ENCODE peak calls at places on chromosomes 2 and 18, in nine cellular contexts. W is ovary; N is fibroblast of lung; R is naive thymus-derived CD4-positive, alpha-beta T cell; C is lung; Y is Peyer's patch; B is psoas muscle; U is H9; M is endodermal cell. X is an unnamed sample.
A peak's percentile ranks its signal among the peaks of the same experiment; 100 is the strongest.

GRCh38 chr18:32362484-32362883 is 108.2 kb downstream of the GAREM1 start:
- DNase-seq in W (no peak), N (peak; percentile 25), R (no peak), C (no peak), Y (no peak), B (no peak), U (no peak), M (no peak), X (no peak)

GRCh38 chr2:21658907-21659306 is 535.1 kb downstream of the TDRD15 start:
- DNase-seq in W (no peak), N (no peak), R (no peak), C (no peak), Y (no peak), B (no peak), U (no peak), M (no peak), X (no peak)

GRCh38 chr2:54558188-54558975 is 102.3 kb downstream of the SPTBN1 start:
- DNase-seq in W (peak; percentile 55), N (peak; percentile 79), R (peak; percentile 64), C (peak; percentile 70), Y (peak; percentile 73), B (peak; percentile 70), U (peak; percentile 85), M (peak; percentile 87), X (peak; percentile 84)

GRCh38 chr2:227325056-227325823 is at the start of gene MFF:
- DNase-seq in W (peak; percentile 95), N (peak; percentile 93), R (peak; percentile 93), C (peak; percentile 93), Y (peak; percentile 88), B (peak; percentile 96), U (peak; percentile 89), M (peak; percentile 95), X (peak; percentile 96)

GRCh38 chr2:15354596-15355359 is 206.4 kb downstream of the NBAS start:
- DNase-seq in W (no peak), N (no peak), R (no peak), C (no peak), Y (no peak), B (no peak), U (no peak), M (no peak), X (no peak)

GRCh38 chr2:37713258-37713700 is 41.8 kb upstream of the CDC42EP3 start:
- DNase-seq in W (no peak), N (peak; percentile 95), R (no peak), C (no peak), Y (no peak), B (no peak), U (no peak), M (no peak), X (no peak)

GRCh38 chr2:182445566-182445965 is 18.7 kb upstream of the PDE1A start:
- DNase-seq in W (no peak), N (peak; percentile 27), R (no peak), C (no peak), Y (no peak), B (no peak), U (no peak), M (no peak), X (no peak)

GRCh38 chr2:10308866-10309265 is 6.2 kb downstream of the HPCAL1 start:
- DNase-seq in W (no peak), N (no peak), R (no peak), C (no peak), Y (no peak), B (no peak), U (no peak), M (no peak), X (no peak)

GRCh38 chr2:30164131-30164925 is 17.5 kb downstream of the YPEL5 start:
- DNase-seq in W (no peak), N (peak; percentile 32), R (no peak), C (no peak), Y (no peak), B (no peak), U (no peak), M (peak; percentile 56), X (no peak)

GRCh38 chr2:235461763-235462414 is 32.0 kb upstream of the AGAP1 start:
- DNase-seq in W (no peak), N (no peak), R (no peak), C (no peak), Y (no peak), B (no peak), U (no peak), M (no peak), X (no peak)

GRCh38 chr18:78601923-78602322 is 377.7 kb upstream of the SALL3 start:
- DNase-seq in W (no peak), N (no peak), R (no peak), C (no peak), Y (no peak), B (no peak), U (no peak), M (peak; percentile 22), X (no peak)

GRCh38 chr18:78603102-78603501 is 376.5 kb upstream of the SALL3 start:
- DNase-seq in W (no peak), N (no peak), R (no peak), C (no peak), Y (no peak), B (no peak), U (no peak), M (peak; percentile 31), X (no peak)

GRCh38 chr18:78603584-78603983 is 376.0 kb upstream of the SALL3 start:
- DNase-seq in W (no peak), N (no peak), R (no peak), C (no peak), Y (no peak), B (no peak), U (no peak), M (peak; percentile 30), X (no peak)

GRCh38 chr18:78602430-78602829 is 377.2 kb upstream of the SALL3 start:
- DNase-seq in W (no peak), N (no peak), R (no peak), C (no peak), Y (no peak), B (no peak), U (no peak), M (peak; percentile 24), X (no peak)

GRCh38 chr18:78601349-78601748 is 378.3 kb upstream of the SALL3 start:
- DNase-seq in W (no peak), N (no peak), R (no peak), C (no peak), Y (no peak), B (no peak), U (no peak), M (peak; percentile 53), X (no peak)
- H3K4me1 ChIP-seq in W (no peaks in the 10 kb centered on the region), N (no peaks in the 10 kb centered on the region), R (no peaks in the 10 kb centered on the region), C (no peaks in the 10 kb centered on the region), Y (no peaks in the 10 kb centered on the region), B (no peaks in the 10 kb centered on the region), U (peaks cover 2% of the 10 kb centered on the region), M (no peaks in the 10 kb centered on the region), X (no peaks in the 10 kb centered on the region)

GRCh38 chr18:23135679-23136325 is 517 bp downstream of the CABLES1 start:
- DNase-seq in W (peak; percentile 55), N (peak; percentile 52), R (no peak), C (peak; percentile 37), Y (no peak), B (peak; percentile 65), U (no peak), M (peak; percentile 72), X (peak; percentile 64)

GRCh38 chr18:23137093-23137640 is 1.9 kb downstream of the CABLES1 start:
- DNase-seq in W (no peak), N (peak; percentile 48), R (no peak), C (peak; percentile 38), Y (no peak), B (no peak), U (peak; percentile 44), M (no peak), X (no peak)

GRCh38 chr18:23134780-23135678 is at the start of gene CABLES1:
- DNase-seq in W (peak; percentile 67), N (peak; percentile 63), R (no peak), C (peak; percentile 72), Y (peak; percentile 21), B (peak; percentile 77), U (peak; percentile 55), M (peak; percentile 88), X (peak; percentile 83)

GRCh38 chr18:23137788-23138216 is 2.5 kb downstream of the CABLES1 start:
- DNase-seq in W (no peak), N (no peak), R (no peak), C (no peak), Y (no peak), B (no peak), U (no peak), M (no peak), X (no peak)

GRCh38 chr18:23136326-23137092 is 1.2 kb downstream of the CABLES1 start:
- DNase-seq in W (peak; percentile 59), N (peak; percentile 49), R (no peak), C (peak; percentile 36), Y (no peak), B (peak; percentile 66), U (peak; percentile 41), M (peak; percentile 76), X (peak; percentile 48)
- H3K4me1 ChIP-seq in W (peaks cover 2% of the 10 kb centered on the region), N (no peaks in the 10 kb centered on the region), R (peaks cover 16% of the 10 kb centered on the region), C (peaks cover 2% of the 10 kb centered on the region), Y (peaks cover 44% of the 10 kb centered on the region), B (peaks cover 10% of the 10 kb centered on the region), U (no peaks in the 10 kb centered on the region), M (peaks cover 7% of the 10 kb centered on the region), X (peaks cover 35% of the 10 kb centered on the region)

GRCh38 chr2:218014706-218015685 is 12.2 kb upstream of the TNS1 start:
- DNase-seq in W (no peak), N (no peak), R (no peak), C (no peak), Y (no peak), B (no peak), U (no peak), M (no peak), X (no peak)

GRCh38 chr2:218015831-218016521 is 13.2 kb upstream of the TNS1 start:
- DNase-seq in W (no peak), N (no peak), R (no peak), C (no peak), Y (no peak), B (no peak), U (no peak), M (peak; percentile 54), X (no peak)

GRCh38 chr2:218017211-218018053 is 14.6 kb upstream of the TNS1 start:
- DNase-seq in W (peak; percentile 76), N (no peak), R (no peak), C (no peak), Y (no peak), B (peak; percentile 83), U (no peak), M (no peak), X (no peak)

GRCh38 chr2:218019411-218020060 is 16.7 kb upstream of the TNS1 start:
- DNase-seq in W (no peak), N (no peak), R (no peak), C (no peak), Y (no peak), B (no peak), U (no peak), M (peak; percentile 68), X (no peak)

GRCh38 chr2:218016810-218017209 is 14.0 kb upstream of the TNS1 start:
- DNase-seq in W (no peak), N (no peak), R (no peak), C (no peak), Y (no peak), B (no peak), U (no peak), M (no peak), X (no peak)
- H3K4me1 ChIP-seq in W (peaks cover 8% of the 10 kb centered on the region), N (no peaks in the 10 kb centered on the region), R (no peaks in the 10 kb centered on the region), C (no peaks in the 10 kb centered on the region), Y (no peaks in the 10 kb centered on the region), B (peaks cover 62% of the 10 kb centered on the region), U (no peaks in the 10 kb centered on the region), M (peaks cover 9% of the 10 kb centered on the region), X (no peaks in the 10 kb centered on the region)

DNA sequence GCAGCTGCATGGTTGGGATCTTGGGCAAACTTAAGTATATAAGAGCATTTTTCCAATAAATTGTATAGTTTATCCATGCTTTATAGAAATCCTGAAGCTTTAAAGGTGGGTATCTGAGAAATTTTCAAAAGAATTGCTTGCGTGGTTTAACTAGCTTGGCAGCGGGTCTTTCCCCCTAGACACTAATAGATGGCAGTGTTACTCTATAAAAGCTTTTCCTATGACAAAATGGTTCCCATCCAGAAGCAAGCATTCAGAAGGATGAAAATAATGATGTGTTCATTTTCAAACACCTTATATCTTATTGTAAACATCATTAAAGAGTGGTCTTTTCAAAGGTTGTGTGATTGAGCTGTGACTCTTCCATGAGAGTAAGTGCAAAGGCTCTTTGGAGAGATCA is 45.9 kb downstream of the KDM3A start:
- DNase-seq in W (no peak), N (no peak), R (no peak), C (no peak), Y (no peak), B (no peak), U (no peak), M (no peak), X (no peak)
- H3K4me1 ChIP-seq in W (peaks cover 9% of the 10 kb centered on the region), N (no peaks in the 10 kb centered on the region), R (no peaks in the 10 kb centered on the region), C (peaks cover 7% of the 10 kb centered on the region), Y (peaks cover 3% of the 10 kb centered on the region), B (peaks cover 30% of the 10 kb centered on the region), U (no peaks in the 10 kb centered on the region), M (no peaks in the 10 kb centered on the region), X (peaks cover 5% of the 10 kb centered on the region)

X was measured in hepatocyte.